ENCODE peak calls at places on chromosomes 6 and 20, in ten cellular contexts. Q is GM20000, R is NCI-H1694 treated with DMSO at 0.1 percent for 48 hours, T is cardiac muscle cell, M is upper lobe of left lung, N is RPMI8226, A is tibial nerve, W is H54, J is suprapubic skin, C is DMS 273 treated with DMSO at 0.1 percent for 48 hours. S is an unnamed sample.

GRCh38 chr6:137657351-137657911 is 163.2 kb upstream of the OLIG3 start:
- DNase-seq in Q (no peak), R (no peak), T (no peak), M (no peak), N (no peak), A (no peak), W (no peak), J (no peak), C (no peak), S (no peak)

GRCh38 chr6:69398729-69399128 is 398.1 kb downstream of the LMBRD1 start:
- DNase-seq in Q (no peak), R (no peak), T (no peak), M (no peak), N (no peak), A (no peak), W (no peak), J (no peak), C (no peak), S (no peak)

GRCh38 chr6:41553405-41553999 is 7.3 kb downstream of the FOXP4 start:
- DNase-seq in Q (no peak), R (no peak), T (no peak), M (no peak), N (no peak), A (no peak), W (no peak), J (no peak), C (no peak), S (no peak)

GRCh38 chr6:28673800-28674671 is 148.4 kb downstream of the GPX5 start:
- DNase-seq in Q (peak; percentile 56), R (peak; percentile 49), T (peak; percentile 51), M (no peak), N (peak; percentile 70), A (no peak), W (peak; percentile 42), J (no peak), C (peak; percentile 45), S (peak; percentile 74)

GRCh38 chr20:621115-621756 is 11.1 kb upstream of the TCF15 start:
- DNase-seq in Q (no peak), R (no peak), T (no peak), M (no peak), N (no peak), A (no peak), W (peak; percentile 52), J (no peak), C (no peak), S (no peak)

GRCh38 chr20:56445130-56445529 is 23.3 kb upstream of the RTF2 start:
- DNase-seq in Q (no peak), R (no peak), T (no peak), M (no peak), N (no peak), A (no peak), W (no peak), J (no peak), C (no peak), S (no peak)

GRCh38 chr6:55901765-55902164 is 26.4 kb upstream of the BMP5 start:
- DNase-seq in Q (no peak), R (no peak), T (no peak), M (no peak), N (no peak), A (no peak), W (no peak), J (no peak), C (no peak), S (no peak)

GRCh38 chr6:71124340-71124739 is 164.3 kb upstream of the OGFRL1 start:
- DNase-seq in Q (no peak), R (no peak), T (no peak), M (no peak), N (no peak), A (no peak), W (no peak), J (no peak), C (no peak), S (no peak)

GRCh38 chr20:49603209-49603627 is 35.3 kb upstream of the PTGIS start:
- DNase-seq in Q (no peak), R (no peak), T (peak; percentile 26), M (no peak), N (no peak), A (no peak), W (no peak), J (no peak), C (peak; percentile 9), S (peak; percentile 28)

GRCh38 chr20:57772349-57772964 is 62.6 kb upstream of the PMEPA1 start:
- DNase-seq in Q (no peak), R (no peak), T (no peak), M (no peak), N (no peak), A (no peak), W (peak; percentile 78), J (peak; percentile 46), C (no peak), S (no peak)

GRCh38 chr20:56205350-56205749 is 43.2 kb upstream of the MC3R start:
- DNase-seq in Q (no peak), R (no peak), T (no peak), M (no peak), N (no peak), A (no peak), W (no peak), J (no peak), C (no peak), S (no peak)

GRCh38 chr20:46307139-46307998 is 929 bp downstream of the CDH22 start:
- DNase-seq in Q (peak; percentile 97), R (peak; percentile 61), T (peak; percentile 68), M (peak; percentile 59), N (peak; percentile 73), A (no peak), W (peak; percentile 95), J (peak; percentile 72), C (peak; percentile 21), S (peak; percentile 29)

GRCh38 chr6:168206681-168207274 is 112.8 kb downstream of the DACT2 start:
- DNase-seq in Q (no peak), R (no peak), T (no peak), M (no peak), N (no peak), A (no peak), W (no peak), J (no peak), C (no peak), S (no peak)

GRCh38 chr6:84798257-84798656 is 33.9 kb upstream of the TBX18 start:
- DNase-seq in Q (no peak), R (no peak), T (no peak), M (no peak), N (no peak), A (no peak), W (no peak), J (no peak), C (no peak), S (no peak)

GRCh38 chr6:35605600-35605999 is 83.1 kb downstream of the FKBP5 start:
- DNase-seq in Q (no peak), R (no peak), T (no peak), M (no peak), N (no peak), A (no peak), W (no peak), J (no peak), C (no peak), S (no peak)

GRCh38 chr6:31575335-31575901 is at the start of gene TNF:
- DNase-seq in Q (peak; percentile 81), R (no peak), T (no peak), M (peak; percentile 62), N (no peak), A (peak; percentile 41), W (no peak), J (no peak), C (no peak), S (no peak)

GRCh38 chr20:31709939-31710338 is 12.7 kb downstream of the BCL2L1 start:
- DNase-seq in Q (no peak), R (no peak), T (no peak), M (no peak), N (no peak), A (no peak), W (no peak), J (no peak), C (no peak), S (no peak)

GRCh38 chr20:58459058-58459743 is 56.0 kb downstream of the APCDD1L start:
- DNase-seq in Q (no peak), R (no peak), T (no peak), M (no peak), N (no peak), A (no peak), W (no peak), J (no peak), C (no peak), S (no peak)

GRCh38 chr6:159180001-159180400 is 10.8 kb downstream of the FNDC1 start:
- DNase-seq in Q (no peak), R (no peak), T (no peak), M (no peak), N (no peak), A (no peak), W (no peak), J (no peak), C (no peak), S (no peak)

GRCh38 chr20:48523191-48523757 is 304.5 kb downstream of the PREX1 start:
- DNase-seq in Q (peak; percentile 60), R (no peak), T (peak; percentile 95), M (no peak), N (peak; percentile 60), A (peak; percentile 12), W (peak; percentile 49), J (no peak), C (no peak), S (peak; percentile 76)

GRCh38 chr6:31377029-31377428 is 20.1 kb upstream of the HLA-B start:
- DNase-seq in Q (no peak), R (no peak), T (no peak), M (no peak), N (no peak), A (no peak), W (no peak), J (no peak), C (no peak), S (no peak)

GRCh38 chr6:82525775-82526515 is 162.3 kb downstream of the TPBG start:
- DNase-seq in Q (no peak), R (no peak), T (no peak), M (no peak), N (no peak), A (no peak), W (no peak), J (no peak), C (no peak), S (no peak)

GRCh38 chr6:127069659-127070279 is 48.7 kb upstream of the RSPO3 start:
- DNase-seq in Q (no peak), R (peak; percentile 27), T (peak; percentile 51), M (no peak), N (peak; percentile 5), A (no peak), W (no peak), J (no peak), C (peak; percentile 5), S (peak; percentile 53)

GRCh38 chr20:15060265-15061060 is 723.1 kb upstream of the FLRT3 start:
- DNase-seq in Q (no peak), R (no peak), T (no peak), M (no peak), N (no peak), A (no peak), W (no peak), J (no peak), C (no peak), S (no peak)